ENCODE peak calls at places on chromosomes 11 and 22, in seven cellular contexts. S, X, O, Y, K, I and G are unnamed samples.

GRCh38 chr11:11349870-11350325 is 3.2 kb downstream of the CSNK2A3 start:
- DNase-seq in S (no peak), X (peak), O (no peak), Y (peak), K (no peak), I (peak), G (no peak)

GRCh38 chr22:17842386-17842785 is 68.1 kb upstream of the BID start:
- DNase-seq in S (peak), X (peak), O (no peak), Y (no peak), K (no peak), I (no peak), G (no peak)

GRCh38 chr11:78100276-78101040 is 20.8 kb upstream of the NDUFC2 start:
- DNase-seq in S (no peak), X (no peak), O (no peak), Y (no peak), K (no peak), I (no peak), G (no peak)

GRCh38 chr11:87325490-87325872 is 287.7 kb downstream of the TMEM135 start:
- DNase-seq in S (no peak), X (no peak), O (no peak), Y (no peak), K (no peak), I (no peak), G (no peak)

GRCh38 chr22:46422896-46423295 is 87.4 kb downstream of the TRMU start:
- DNase-seq in S (no peak), X (peak), O (no peak), Y (no peak), K (no peak), I (no peak), G (no peak)

GRCh38 chr11:64444838-64445441 is 86.0 kb downstream of the RPS6KA4 start:
- DNase-seq in S (no peak), X (no peak), O (no peak), Y (no peak), K (no peak), I (peak), G (no peak)

GRCh38 chr11:72840780-72841179 is 26.6 kb downstream of the ATG16L2 start:
- DNase-seq in S (no peak), X (no peak), O (no peak), Y (no peak), K (no peak), I (peak), G (no peak)

GRCh38 chr11:115869780-115870431 is 365.7 kb upstream of the CADM1 start:
- DNase-seq in S (no peak), X (no peak), O (no peak), Y (no peak), K (no peak), I (no peak), G (peak)

GRCh38 chr11:85718991-85719807 is 33.2 kb upstream of the CCDC89 start:
- DNase-seq in S (no peak), X (peak), O (peak), Y (no peak), K (no peak), I (peak), G (peak)

GRCh38 chr22:44883011-44883421 is 126.8 kb downstream of the PHF21B start:
- DNase-seq in S (no peak), X (no peak), O (no peak), Y (no peak), K (no peak), I (no peak), G (no peak)

GRCh38 chr11:98003606-98004371 is 1017.0 kb upstream of the CNTN5 start:
- DNase-seq in S (no peak), X (no peak), O (no peak), Y (no peak), K (no peak), I (no peak), G (no peak)

GRCh38 chr11:59200421-59200746 is 12.3 kb downstream of the MPEG1 start:
- DNase-seq in S (no peak), X (no peak), O (no peak), Y (no peak), K (no peak), I (no peak), G (no peak)

GRCh38 chr11:76139317-76139716 is 67.0 kb downstream of the WNT11 start:
- DNase-seq in S (no peak), X (no peak), O (no peak), Y (no peak), K (no peak), I (no peak), G (no peak)

GRCh38 chr11:19281041-19281440 is 40.3 kb upstream of the E2F8 start:
- DNase-seq in S (no peak), X (no peak), O (no peak), Y (no peak), K (no peak), I (no peak), G (no peak)

GRCh38 chr11:33160147-33160546 is 1.1 kb downstream of the CSTF3 start:
- DNase-seq in S (no peak), X (no peak), O (no peak), Y (no peak), K (no peak), I (no peak), G (no peak)

GRCh38 chr11:26704249-26704648 is 17.6 kb downstream of the SLC5A12 start:
- DNase-seq in S (no peak), X (no peak), O (no peak), Y (no peak), K (no peak), I (no peak), G (no peak)

GRCh38 chr11:17719028-17719939 is at the start of gene MYOD1:
- DNase-seq in S (no peak), X (no peak), O (no peak), Y (no peak), K (peak), I (no peak), G (no peak)

GRCh38 chr11:32494629-32495028 is 59.3 kb upstream of the WT1 start:
- DNase-seq in S (no peak), X (no peak), O (no peak), Y (no peak), K (no peak), I (no peak), G (no peak)

GRCh38 chr11:65572356-65573043 is at the start of gene FAM89B:
- DNase-seq in S (peak), X (peak), O (peak), Y (peak), K (peak), I (peak), G (no peak)

GRCh38 chr22:33919591-33920501 is at the start of gene LARGE1:
- DNase-seq in S (no peak), X (peak), O (no peak), Y (no peak), K (no peak), I (no peak), G (no peak)

GRCh38 chr11:127804775-127805446 is 782.4 kb downstream of the ETS1 start:
- DNase-seq in S (no peak), X (no peak), O (no peak), Y (no peak), K (no peak), I (no peak), G (no peak)

GRCh38 chr11:124109377-124109776 is 5.9 kb upstream of the VWA5A start:
- DNase-seq in S (no peak), X (no peak), O (no peak), Y (no peak), K (no peak), I (no peak), G (no peak)

GRCh38 chr11:70711095-70711910 is 313.0 kb downstream of the CTTN start:
- DNase-seq in S (no peak), X (no peak), O (no peak), Y (no peak), K (no peak), I (no peak), G (no peak)

GRCh38 chr11:15523576-15523975 is 408.9 kb downstream of the INSC start:
- DNase-seq in S (no peak), X (no peak), O (no peak), Y (no peak), K (no peak), I (no peak), G (no peak)

GRCh38 chr11:103923473-103923931 is 112.9 kb upstream of the DDI1 start:
- DNase-seq in S (no peak), X (no peak), O (no peak), Y (no peak), K (no peak), I (no peak), G (no peak)

GRCh38 chr11:66228521-66228920 is 39.9 kb upstream of the RAB1B start:
- DNase-seq in S (no peak), X (no peak), O (no peak), Y (no peak), K (no peak), I (no peak), G (peak)

GRCh38 chr11:100602716-100603115 is 84.4 kb upstream of the ARHGAP42 start:
- DNase-seq in S (no peak), X (no peak), O (no peak), Y (no peak), K (no peak), I (no peak), G (no peak)

GRCh38 chr11:66277475-66278391 is at the start of gene CNIH2:
- DNase-seq in S (no peak), X (no peak), O (no peak), Y (no peak), K (peak), I (no peak), G (no peak)

GRCh38 chr22:28297504-28297903 is 378.4 kb upstream of the PITPNB start:
- DNase-seq in S (no peak), X (no peak), O (no peak), Y (no peak), K (no peak), I (no peak), G (no peak)

GRCh38 chr22:37994982-37995381 is 10.6 kb upstream of the SOX10 start:
- DNase-seq in S (no peak), X (no peak), O (no peak), Y (no peak), K (no peak), I (no peak), G (no peak)

GRCh38 chr11:17703951-17704350 is 15.4 kb upstream of the MYOD1 start:
- DNase-seq in S (no peak), X (no peak), O (no peak), Y (no peak), K (no peak), I (no peak), G (no peak)

GRCh38 chr11:115418626-115419025 is 85.6 kb downstream of the CADM1 start:
- DNase-seq in S (no peak), X (no peak), O (no peak), Y (no peak), K (no peak), I (no peak), G (no peak)

GRCh38 chr22:34858026-34858425 is 207.9 kb upstream of the ISX start:
- DNase-seq in S (no peak), X (no peak), O (no peak), Y (no peak), K (no peak), I (no peak), G (no peak)

GRCh38 chr11:35389897-35390462 is 29.4 kb downstream of the SLC1A2 start:
- DNase-seq in S (no peak), X (no peak), O (no peak), Y (no peak), K (no peak), I (no peak), G (no peak)

GRCh38 chr22:36940676-36941075 is 27.2 kb downstream of the CSF2RB start:
- DNase-seq in S (no peak), X (no peak), O (no peak), Y (no peak), K (no peak), I (no peak), G (no peak)

GRCh38 chr11:93116641-93117577 is 80.9 kb downstream of the SLC36A4 start:
- DNase-seq in S (no peak), X (no peak), O (no peak), Y (no peak), K (no peak), I (no peak), G (no peak)

GRCh38 chr22:22772883-22773282 is 114.7 kb upstream of the IGLL5 start:
- DNase-seq in S (no peak), X (no peak), O (no peak), Y (no peak), K (no peak), I (no peak), G (no peak)

GRCh38 chr11:14914536-14914935 is 22.5 kb upstream of the CYP2R1 start:
- DNase-seq in S (no peak), X (no peak), O (no peak), Y (no peak), K (no peak), I (no peak), G (no peak)